ENCODE peak calls at places on chromosome 4, in six cellular contexts. W is T-helper 2 cell, J is MV-4-11, Y is AML-193, N is right atrium auricular region, L is NT2/D1. C is an unnamed sample.

GRCh38 chr4:26786916-26787315 is 73.7 kb upstream of the STIM2 start:
- DNase-seq in L (no peak), Y (peak), N (no peak), W (no peak), J (peak), C (peak)

GRCh38 chr4:185562531-185562930 is 27.2 kb upstream of the PDLIM3 start:
- DNase-seq in Y (no peak), L (no peak), N (no peak), J (no peak), W (no peak), C (no peak)

GRCh38 chr4:105462610-105463009 is 11.3 kb downstream of the PPA2 start:
- DNase-seq in J (no peak), N (no peak), L (no peak), W (no peak), Y (no peak), C (no peak)

GRCh38 chr4:112284662-112285411 is 867 bp downstream of the TIFA start:
- DNase-seq in Y (no peak), N (no peak), L (no peak), J (peak), W (no peak), C (peak)

GRCh38 chr4:156298230-156298629 is 344.6 kb upstream of the CTSO start:
- DNase-seq in W (no peak), Y (no peak), J (no peak), L (no peak), N (no peak), C (no peak)

GRCh38 chr4:76148142-76148849 is at the start of gene NUP54:
- DNase-seq in W (peak), L (peak), J (peak), N (peak), Y (peak), C (peak)

GRCh38 chr4:8560265-8561047 is 19.7 kb upstream of the GPR78 start:
- DNase-seq in N (no peak), Y (no peak), L (no peak), W (no peak), J (no peak), C (no peak)

GRCh38 chr4:168674077-168674747 is 177.4 kb downstream of the PALLD start:
- DNase-seq in Y (no peak), N (no peak), J (no peak), W (no peak), L (no peak), C (no peak)

GRCh38 chr4:98620087-98620784 is 38.2 kb downstream of the TSPAN5 start:
- DNase-seq in L (no peak), N (no peak), W (no peak), Y (no peak), J (no peak), C (no peak)

GRCh38 chr4:141027421-141027820 is 105.8 kb downstream of the RNF150 start:
- DNase-seq in W (no peak), L (no peak), Y (no peak), J (no peak), N (no peak), C (no peak)

GRCh38 chr4:150140774-150141400 is 62.6 kb downstream of the DCLK2 start:
- DNase-seq in W (no peak), N (no peak), Y (no peak), J (peak), L (no peak), C (no peak)

GRCh38 chr4:173346074-173346473 is 11.9 kb upstream of the HMGB2 start:
- DNase-seq in N (no peak), L (no peak), J (no peak), Y (no peak), W (no peak), C (no peak)

GRCh38 chr4:93748380-93748779 is 80.2 kb upstream of the ATOH1 start:
- DNase-seq in W (no peak), N (no peak), Y (no peak), J (no peak), L (no peak), C (no peak)

GRCh38 chr4:14196141-14196540 is 568.6 kb upstream of the BOD1L1 start:
- DNase-seq in Y (peak), N (no peak), J (peak), W (no peak), L (peak), C (peak)

GRCh38 chr4:119087121-119087520 is 48.5 kb upstream of the MYOZ2 start:
- DNase-seq in L (no peak), W (no peak), Y (peak), N (no peak), J (no peak), C (no peak)

GRCh38 chr4:65670331-65671031 is at the start of gene EPHA5:
- DNase-seq in L (peak), N (peak), J (no peak), Y (no peak), W (no peak), C (peak)

GRCh38 chr4:16641971-16642370 is 256.5 kb downstream of the LDB2 start:
- DNase-seq in Y (no peak), N (no peak), L (no peak), J (no peak), W (no peak), C (no peak)

GRCh38 chr4:100149190-100149589 is 41.1 kb downstream of the DDIT4L start:
- DNase-seq in Y (no peak), N (no peak), L (no peak), J (no peak), W (no peak), C (no peak)

GRCh38 chr4:106264331-106264728 is 51.7 kb downstream of the TBCK start:
- DNase-seq in L (no peak), Y (no peak), J (peak), N (no peak), W (no peak), C (no peak)

GRCh38 chr4:166422475-166422874 is 549.4 kb downstream of the TLL1 start:
- DNase-seq in L (no peak), Y (no peak), N (no peak), J (peak), W (no peak), C (no peak)

GRCh38 chr4:176833416-176833815 is 40.7 kb upstream of the VEGFC start:
- DNase-seq in Y (no peak), J (no peak), L (no peak), W (no peak), N (no peak), C (no peak)

GRCh38 chr4:25449270-25449669 is 72.2 kb downstream of the ANAPC4 start:
- DNase-seq in L (no peak), Y (no peak), W (no peak), J (no peak), N (no peak), C (no peak)

GRCh38 chr4:56908206-56909082 is 744 bp downstream of the REST start:
- DNase-seq in L (peak), J (peak), W (peak), Y (peak), N (peak), C (peak)

GRCh38 chr4:172842759-172843158 is 325.9 kb upstream of the GALNT7 start:
- DNase-seq in W (no peak), J (no peak), L (peak), Y (no peak), N (no peak), C (no peak)

GRCh38 chr4:86482851-86483490 is 111.1 kb upstream of the PTPN13 start:
- DNase-seq in W (no peak), Y (peak), J (peak), L (peak), N (no peak), C (peak)

GRCh38 chr4:129254126-129254525 is 158.2 kb downstream of the C4orf33 start:
- DNase-seq in L (no peak), Y (no peak), J (no peak), W (no peak), N (no peak), C (no peak)

GRCh38 chr4:138199568-138200235 is 42.4 kb downstream of the SLC7A11 start:
- DNase-seq in W (no peak), Y (no peak), N (no peak), J (no peak), L (no peak), C (no peak)

GRCh38 chr4:24770111-24770584 is 25.2 kb upstream of the SOD3 start:
- DNase-seq in W (no peak), Y (no peak), L (no peak), J (peak), N (no peak), C (peak)

GRCh38 chr4:36997727-36998126 is 246.8 kb upstream of the NWD2 start:
- DNase-seq in N (no peak), Y (no peak), J (peak), L (no peak), W (no peak), C (peak)

C was measured in Kasumi-1.